ENCODE peak calls at places on chromosomes 5 and 9, in eight cellular contexts. One of them, this sample, is unnamed.

GRCh38 chr5:126872558-126873349 is 95.8 kb downstream of the LMNB1 start:
- DNase-seq in heart left ventricle: no peak
- DNase-seq in psoas muscle: no peak
- DNase-seq in A673: no peak
- DNase-seq in SK-N-SH: no peak
- DNase-seq in GM23338: no peak
- DNase-seq in colonic mucosa: no peak
- DNase-seq in WERI-Rb-1: no peak
- DNase-seq in this sample: no peak

GRCh38 chr5:5025774-5026406 is 114.2 kb upstream of the ADAMTS16 start:
- DNase-seq in WERI-Rb-1: no peak
- DNase-seq in colonic mucosa: no peak
- DNase-seq in SK-N-SH: peak
- DNase-seq in GM23338: peak
- DNase-seq in A673: peak
- DNase-seq in psoas muscle: no peak
- DNase-seq in heart left ventricle: no peak
- DNase-seq in this sample: no peak

GRCh38 chr9:108643756-108644510 is 211.9 kb downstream of the ACTL7B start:
- DNase-seq in GM23338: no peak
- DNase-seq in psoas muscle: no peak
- DNase-seq in colonic mucosa: no peak
- DNase-seq in SK-N-SH: no peak
- DNase-seq in heart left ventricle: no peak
- DNase-seq in WERI-Rb-1: no peak
- DNase-seq in A673: no peak
- DNase-seq in this sample: no peak

GRCh38 chr9:84557751-84558150 is 111.8 kb upstream of the NTRK2 start:
- DNase-seq in GM23338: no peak
- DNase-seq in heart left ventricle: no peak
- DNase-seq in WERI-Rb-1: no peak
- DNase-seq in colonic mucosa: no peak
- DNase-seq in SK-N-SH: no peak
- DNase-seq in A673: no peak
- DNase-seq in psoas muscle: no peak
- DNase-seq in this sample: no peak

GRCh38 chr9:91978739-91979414 is 28.8 kb upstream of the ROR2 start:
- DNase-seq in colonic mucosa: no peak
- DNase-seq in WERI-Rb-1: peak
- DNase-seq in SK-N-SH: no peak
- DNase-seq in heart left ventricle: no peak
- DNase-seq in A673: peak
- DNase-seq in psoas muscle: no peak
- DNase-seq in GM23338: peak
- DNase-seq in this sample: no peak

GRCh38 chr5:102975040-102975439 is 144.9 kb downstream of the GIN1 start:
- DNase-seq in psoas muscle: no peak
- DNase-seq in heart left ventricle: no peak
- DNase-seq in A673: peak
- DNase-seq in SK-N-SH: no peak
- DNase-seq in GM23338: no peak
- DNase-seq in colonic mucosa: no peak
- DNase-seq in WERI-Rb-1: no peak
- DNase-seq in this sample: no peak

GRCh38 chr9:109793196-109793595 is 13.2 kb downstream of the PALM2AKAP2 start:
- DNase-seq in GM23338: no peak
- DNase-seq in heart left ventricle: no peak
- DNase-seq in colonic mucosa: no peak
- DNase-seq in A673: peak
- DNase-seq in WERI-Rb-1: no peak
- DNase-seq in psoas muscle: no peak
- DNase-seq in SK-N-SH: no peak
- DNase-seq in this sample: no peak

GRCh38 chr5:6135977-6136376 is 242.4 kb downstream of the MED10 start:
- DNase-seq in A673: no peak
- DNase-seq in heart left ventricle: no peak
- DNase-seq in colonic mucosa: no peak
- DNase-seq in GM23338: no peak
- DNase-seq in SK-N-SH: no peak
- DNase-seq in psoas muscle: no peak
- DNase-seq in WERI-Rb-1: no peak
- DNase-seq in this sample: no peak

GRCh38 chr9:131690950-131691573 is 48.8 kb downstream of the RAPGEF1 start:
- DNase-seq in WERI-Rb-1: no peak
- DNase-seq in SK-N-SH: no peak
- DNase-seq in A673: no peak
- DNase-seq in heart left ventricle: no peak
- DNase-seq in colonic mucosa: no peak
- DNase-seq in psoas muscle: no peak
- DNase-seq in GM23338: no peak
- DNase-seq in this sample: no peak
- H3K27ac ChIP-seq in WERI-Rb-1: no peak
- H3K27ac ChIP-seq in SK-N-SH: no peak
- H3K27ac ChIP-seq in A673: no peak
- H3K27ac ChIP-seq in heart left ventricle: no peak
- H3K27ac ChIP-seq in colonic mucosa: no peak
- H3K27ac ChIP-seq in psoas muscle: no peak
- H3K27ac ChIP-seq in GM23338: no peak
- H3K27ac ChIP-seq in this sample: no peak

GRCh38 chr5:180790020-180790419 is 12.6 kb downstream of the MGAT1 start:
- DNase-seq in heart left ventricle: no peak
- DNase-seq in A673: no peak
- DNase-seq in SK-N-SH: no peak
- DNase-seq in psoas muscle: no peak
- DNase-seq in WERI-Rb-1: peak
- DNase-seq in GM23338: peak
- DNase-seq in colonic mucosa: peak
- DNase-seq in this sample: peak
- TF ChIP-seq CTCF in heart left ventricle: no peak
- TF ChIP-seq CTCF in A673: no peak
- TF ChIP-seq CTCF in SK-N-SH: no peak
- TF ChIP-seq CTCF in psoas muscle: no peak
- TF ChIP-seq CTCF in WERI-Rb-1: peak
- TF ChIP-seq CTCF in GM23338: peak
- TF ChIP-seq CTCF in colonic mucosa: no peak
- TF ChIP-seq CTCF in this sample: no peak

GRCh38 chr5:29758986-29759421 is 1434.5 kb upstream of the CDH6 start:
- DNase-seq in psoas muscle: no peak
- DNase-seq in heart left ventricle: no peak
- DNase-seq in SK-N-SH: no peak
- DNase-seq in GM23338: peak
- DNase-seq in A673: peak
- DNase-seq in WERI-Rb-1: peak
- DNase-seq in colonic mucosa: no peak
- DNase-seq in this sample: no peak
- H3K4me3 ChIP-seq in psoas muscle: no peak
- H3K4me3 ChIP-seq in heart left ventricle: no peak
- H3K4me3 ChIP-seq in SK-N-SH: no peak
- H3K4me3 ChIP-seq in GM23338: no peak
- H3K4me3 ChIP-seq in A673: no peak
- H3K4me3 ChIP-seq in WERI-Rb-1: no peak
- H3K4me3 ChIP-seq in colonic mucosa: no peak
- H3K4me3 ChIP-seq in this sample: no peak

DNA sequence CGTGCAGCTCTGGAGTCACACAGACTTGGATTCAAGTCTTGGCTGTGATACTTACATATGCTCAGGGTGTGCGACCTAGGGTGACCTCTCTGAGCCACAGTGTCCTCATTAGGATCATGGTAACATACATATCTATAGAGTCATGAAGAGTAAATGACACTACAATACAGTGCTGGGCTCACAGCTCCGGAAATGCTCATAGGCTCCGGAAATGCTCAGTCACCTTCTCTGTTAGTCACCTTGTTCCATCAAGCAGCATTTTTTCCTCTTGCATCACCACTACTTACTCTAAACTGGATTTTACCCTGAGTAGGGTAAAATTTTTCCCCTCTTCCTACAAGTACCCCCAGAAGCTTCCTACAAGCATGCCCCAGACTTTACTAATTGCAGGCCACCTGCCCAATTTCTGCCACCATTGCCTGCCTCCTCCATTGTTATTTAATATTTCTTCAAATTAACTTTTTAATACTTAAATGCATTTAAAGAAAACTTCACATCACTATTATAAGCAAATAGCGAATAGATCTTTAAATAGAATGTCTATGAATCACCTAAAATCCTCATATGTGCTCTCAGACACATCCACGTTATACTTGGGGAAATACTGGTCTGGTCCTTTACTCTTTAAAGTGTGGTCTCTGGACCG is 147.6 kb upstream of the SPRY4 start:
- DNase-seq in colonic mucosa: no peak
- DNase-seq in GM23338: no peak
- DNase-seq in psoas muscle: no peak
- DNase-seq in SK-N-SH: no peak
- DNase-seq in A673: peak
- DNase-seq in heart left ventricle: no peak
- DNase-seq in WERI-Rb-1: no peak
- DNase-seq in this sample: no peak
- H3K27ac ChIP-seq in colonic mucosa: no peak
- H3K27ac ChIP-seq in GM23338: no peak
- H3K27ac ChIP-seq in psoas muscle: no peak
- H3K27ac ChIP-seq in SK-N-SH: peak
- H3K27ac ChIP-seq in A673: peak
- H3K27ac ChIP-seq in heart left ventricle: no peak
- H3K27ac ChIP-seq in WERI-Rb-1: no peak
- H3K27ac ChIP-seq in this sample: no peak

GRCh38 chr5:22567983-22568382 is 285.2 kb downstream of the CDH12 start:
- DNase-seq in WERI-Rb-1: no peak
- DNase-seq in heart left ventricle: no peak
- DNase-seq in A673: no peak
- DNase-seq in GM23338: no peak
- DNase-seq in colonic mucosa: no peak
- DNase-seq in SK-N-SH: no peak
- DNase-seq in psoas muscle: no peak
- DNase-seq in this sample: no peak
- TF ChIP-seq CTCF in WERI-Rb-1: no peak
- TF ChIP-seq CTCF in heart left ventricle: no peak
- TF ChIP-seq CTCF in A673: no peak
- TF ChIP-seq CTCF in GM23338: no peak
- TF ChIP-seq CTCF in colonic mucosa: no peak
- TF ChIP-seq CTCF in SK-N-SH: no peak
- TF ChIP-seq CTCF in psoas muscle: no peak
- TF ChIP-seq CTCF in this sample: no peak

DNA sequence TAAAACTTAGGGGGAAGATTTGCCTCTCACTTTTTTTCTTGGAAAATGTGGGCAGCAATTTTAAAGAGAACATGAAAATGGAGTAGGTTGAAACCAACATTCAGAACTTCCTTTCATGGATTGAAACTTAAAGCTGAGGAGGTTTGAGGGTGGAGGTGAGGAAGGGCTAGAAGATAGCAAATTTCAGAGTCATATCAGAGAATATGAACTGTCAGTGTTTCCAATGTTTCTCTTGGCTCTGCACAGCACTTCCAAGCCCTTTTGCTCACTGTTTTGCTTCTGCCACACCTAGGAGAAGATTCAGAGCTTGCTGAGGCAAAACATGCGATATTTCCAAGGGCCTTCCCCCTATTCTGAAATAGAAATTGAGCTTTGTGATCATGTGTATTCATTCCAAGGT is 281.0 kb downstream of the AOPEP start:
- DNase-seq in colonic mucosa: no peak
- DNase-seq in SK-N-SH: no peak
- DNase-seq in psoas muscle: no peak
- DNase-seq in WERI-Rb-1: no peak
- DNase-seq in GM23338: no peak
- DNase-seq in heart left ventricle: no peak
- DNase-seq in A673: no peak
- DNase-seq in this sample: no peak
- H3K4me3 ChIP-seq in colonic mucosa: peak
- H3K4me3 ChIP-seq in SK-N-SH: peak
- H3K4me3 ChIP-seq in psoas muscle: peak
- H3K4me3 ChIP-seq in WERI-Rb-1: no peak
- H3K4me3 ChIP-seq in GM23338: no peak
- H3K4me3 ChIP-seq in heart left ventricle: peak
- H3K4me3 ChIP-seq in A673: no peak
- H3K4me3 ChIP-seq in this sample: peak

GRCh38 chr9:98227883-98228282 is 27.6 kb downstream of the TBC1D2 start:
- DNase-seq in psoas muscle: no peak
- DNase-seq in GM23338: no peak
- DNase-seq in WERI-Rb-1: no peak
- DNase-seq in A673: no peak
- DNase-seq in colonic mucosa: no peak
- DNase-seq in heart left ventricle: no peak
- DNase-seq in SK-N-SH: no peak
- DNase-seq in this sample: peak

GRCh38 chr9:98226968-98227367 is 28.5 kb downstream of the TBC1D2 start:
- DNase-seq in psoas muscle: no peak
- DNase-seq in A673: no peak
- DNase-seq in SK-N-SH: no peak
- DNase-seq in heart left ventricle: no peak
- DNase-seq in WERI-Rb-1: peak
- DNase-seq in colonic mucosa: no peak
- DNase-seq in GM23338: no peak
- DNase-seq in this sample: no peak

GRCh38 chr9:98228392-98229089 is 26.9 kb downstream of the TBC1D2 start:
- DNase-seq in A673: no peak
- DNase-seq in psoas muscle: no peak
- DNase-seq in SK-N-SH: no peak
- DNase-seq in WERI-Rb-1: no peak
- DNase-seq in colonic mucosa: no peak
- DNase-seq in GM23338: no peak
- DNase-seq in heart left ventricle: no peak
- DNase-seq in this sample: peak

GRCh38 chr9:98225015-98225442 is 30.4 kb downstream of the TBC1D2 start:
- DNase-seq in WERI-Rb-1: peak
- DNase-seq in psoas muscle: no peak
- DNase-seq in colonic mucosa: peak
- DNase-seq in GM23338: no peak
- DNase-seq in A673: no peak
- DNase-seq in SK-N-SH: no peak
- DNase-seq in heart left ventricle: no peak
- DNase-seq in this sample: peak

DNA sequence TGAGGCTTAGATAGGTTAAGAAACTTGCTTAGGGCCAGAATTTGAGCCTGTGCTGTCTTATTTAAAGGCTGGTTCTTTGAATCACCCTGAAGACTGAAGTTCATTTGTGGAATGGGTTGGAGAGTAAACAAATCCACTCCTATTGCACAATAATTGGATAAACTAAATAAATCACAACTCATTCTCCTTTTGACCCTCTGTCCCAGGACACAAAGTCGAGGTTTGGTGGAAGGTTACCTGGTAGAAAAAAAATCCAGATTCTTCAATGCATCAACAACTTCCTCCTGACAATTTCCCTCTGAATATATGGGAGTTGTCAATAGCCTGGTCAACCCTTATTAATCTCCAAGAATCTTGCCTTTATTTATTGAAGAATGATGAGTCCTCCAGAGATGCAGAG is 28.9 kb downstream of the TBC1D2 start:
- DNase-seq in WERI-Rb-1: no peak
- DNase-seq in heart left ventricle: no peak
- DNase-seq in A673: no peak
- DNase-seq in GM23338: no peak
- DNase-seq in SK-N-SH: no peak
- DNase-seq in psoas muscle: no peak
- DNase-seq in colonic mucosa: no peak
- DNase-seq in this sample: no peak
- H3K27ac ChIP-seq in WERI-Rb-1: peak
- H3K27ac ChIP-seq in heart left ventricle: no peak
- H3K27ac ChIP-seq in A673: no peak
- H3K27ac ChIP-seq in GM23338: no peak
- H3K27ac ChIP-seq in SK-N-SH: no peak
- H3K27ac ChIP-seq in psoas muscle: peak
- H3K27ac ChIP-seq in colonic mucosa: no peak
- H3K27ac ChIP-seq in this sample: no peak

This sample was measured in sigmoid colon.